ENCODE peak calls at places on chromosomes 12 and 14, in nine cellular contexts. U, E, Q, G, V, T, M, C and B are unnamed samples.

GRCh38 chr12:51753980-51754675 is 94.4 kb downstream of the FIGNL2 start:
- DNase-seq in U (no peak), E (no peak), Q (no peak), G (no peak), V (no peak), T (no peak), M (no peak), C (no peak), B (no peak)

GRCh38 chr12:74066476-74066875 is 471.2 kb upstream of the ATXN7L3B start:
- DNase-seq in U (no peak), E (no peak), Q (no peak), G (no peak), V (no peak), T (no peak), M (no peak), C (no peak), B (no peak)

GRCh38 chr14:100905166-100905565 is 1.6 kb upstream of the RTL1 start:
- DNase-seq in U (no peak), E (no peak), Q (peak), G (no peak), V (no peak), T (no peak), M (no peak), C (no peak), B (no peak)

GRCh38 chr12:42267408-42268190 is 29.6 kb upstream of the YAF2 start:
- DNase-seq in U (no peak), E (no peak), Q (no peak), G (no peak), V (no peak), T (no peak), M (no peak), C (no peak), B (no peak)

GRCh38 chr12:3741882-3742672 is 10.8 kb downstream of the CRACR2A start:
- DNase-seq in U (no peak), E (no peak), Q (no peak), G (peak), V (no peak), T (no peak), M (no peak), C (no peak), B (no peak)

GRCh38 chr12:48446372-48446771 is 26.0 kb upstream of the ANP32D start:
- DNase-seq in U (peak), E (no peak), Q (no peak), G (no peak), V (no peak), T (no peak), M (no peak), C (no peak), B (no peak)

GRCh38 chr12:26787125-26787495 is 45.9 kb downstream of the ITPR2 start:
- DNase-seq in U (no peak), E (no peak), Q (no peak), G (no peak), V (no peak), T (no peak), M (no peak), C (peak), B (no peak)

GRCh38 chr12:57124259-57124877 is 3.9 kb upstream of the LRP1 start:
- DNase-seq in U (peak), E (peak), Q (peak), G (peak), V (no peak), T (peak), M (peak), C (peak), B (no peak)

GRCh38 chr14:23556700-23557440 is 799 bp downstream of the THTPA start:
- DNase-seq in U (peak), E (no peak), Q (no peak), G (no peak), V (no peak), T (no peak), M (no peak), C (no peak), B (no peak)

GRCh38 chr14:80587096-80587724 is 354.3 kb downstream of the CEP128 start:
- DNase-seq in U (peak), E (no peak), Q (no peak), G (no peak), V (no peak), T (no peak), M (no peak), C (no peak), B (peak)

GRCh38 chr12:89542912-89543592 is 17.2 kb upstream of the POC1B start:
- DNase-seq in U (peak), E (peak), Q (peak), G (peak), V (no peak), T (peak), M (peak), C (peak), B (no peak)

GRCh38 chr12:30450872-30451271 is 244.8 kb downstream of the IPO8 start:
- DNase-seq in U (no peak), E (no peak), Q (no peak), G (no peak), V (no peak), T (no peak), M (peak), C (peak), B (no peak)

GRCh38 chr12:30450226-30450625 is 245.4 kb downstream of the IPO8 start:
- DNase-seq in U (no peak), E (no peak), Q (no peak), G (no peak), V (no peak), T (no peak), M (no peak), C (no peak), B (no peak)

GRCh38 chr12:30448038-30448437 is 247.6 kb downstream of the IPO8 start:
- DNase-seq in U (no peak), E (no peak), Q (no peak), G (no peak), V (no peak), T (no peak), M (no peak), C (no peak), B (no peak)

DNA sequence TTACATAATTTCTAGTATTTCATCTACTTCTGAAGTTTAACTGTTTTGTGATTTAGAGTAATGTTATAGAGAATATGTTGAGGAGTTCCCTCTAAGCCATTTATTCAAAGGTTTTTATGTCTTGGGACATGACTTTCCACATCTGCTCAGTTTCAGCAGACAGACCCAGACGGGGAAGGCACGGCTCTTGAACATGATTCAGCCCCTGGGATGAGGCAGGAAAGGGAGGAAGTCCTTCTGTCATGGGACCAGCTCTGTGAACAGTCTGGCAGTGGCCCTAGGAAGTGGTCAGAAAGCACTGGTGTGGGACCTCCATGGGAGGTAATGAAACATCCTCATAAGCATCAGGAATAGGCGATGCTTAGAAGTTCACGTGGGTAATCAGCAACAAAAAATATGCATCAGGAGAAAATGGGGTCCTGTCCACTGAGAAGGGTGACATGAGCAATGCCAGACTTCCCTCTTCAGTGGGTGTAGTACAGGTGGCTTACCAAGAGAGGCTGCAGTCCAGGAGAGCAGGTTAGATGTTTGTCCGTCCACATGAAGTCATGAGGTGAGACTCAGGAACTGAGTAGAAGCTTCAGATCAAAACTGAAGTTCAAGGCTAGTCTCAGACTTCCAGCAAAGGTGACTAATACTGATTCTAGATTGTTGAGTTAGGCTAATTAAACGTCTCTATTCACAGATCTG is 248.5 kb downstream of the IPO8 start:
- DNase-seq in U (no peak), E (no peak), Q (no peak), G (no peak), V (no peak), T (no peak), M (no peak), C (no peak), B (no peak)
- H3K4me3 ChIP-seq in U (no peak), E (no peak), Q (no peak), G (no peak), V (no peak), T (no peak), M (no peak), C (no peak), B (no peak)

GRCh38 chr14:57957441-57957840 is 91.5 kb upstream of the SLC35F4 start:
- DNase-seq in U (no peak), E (no peak), Q (no peak), G (no peak), V (no peak), T (no peak), M (no peak), C (no peak), B (no peak)
- TF ChIP-seq CTCF in U (no peak), E (no peak), Q (no peak), G (no peak), V (no peak), T (no peak), M (no peak), C (no peak), B (no peak)

GRCh38 chr12:32140867-32141266 is 34.2 kb downstream of the BICD1 start:
- DNase-seq in U (no peak), E (no peak), Q (no peak), G (no peak), V (no peak), T (no peak), M (no peak), C (no peak), B (no peak)

GRCh38 chr12:32134144-32134888 is 27.7 kb downstream of the BICD1 start:
- DNase-seq in U (peak), E (no peak), Q (no peak), G (no peak), V (no peak), T (no peak), M (no peak), C (peak), B (peak)

GRCh38 chr12:32135967-32136366 is 29.3 kb downstream of the BICD1 start:
- DNase-seq in U (no peak), E (no peak), Q (no peak), G (no peak), V (no peak), T (no peak), M (no peak), C (no peak), B (no peak)

GRCh38 chr12:32136404-32136803 is 29.8 kb downstream of the BICD1 start:
- DNase-seq in U (no peak), E (no peak), Q (no peak), G (no peak), V (no peak), T (no peak), M (no peak), C (no peak), B (no peak)

GRCh38 chr12:32139064-32139421 is 32.4 kb downstream of the BICD1 start:
- DNase-seq in U (peak), E (no peak), Q (no peak), G (peak), V (peak), T (no peak), M (no peak), C (no peak), B (peak)
- H3K4me3 ChIP-seq in U (peak), E (peak), Q (no peak), G (no peak), V (no peak), T (peak), M (no peak), C (no peak), B (peak)

GRCh38 chr12:102429211-102429610 is 51.2 kb downstream of the IGF1 start:
- DNase-seq in U (no peak), E (no peak), Q (no peak), G (no peak), V (no peak), T (no peak), M (no peak), C (no peak), B (no peak)

GRCh38 chr12:102429755-102430154 is 50.6 kb downstream of the IGF1 start:
- DNase-seq in U (no peak), E (peak), Q (no peak), G (no peak), V (no peak), T (no peak), M (no peak), C (no peak), B (no peak)

GRCh38 chr12:102425109-102426009 is 55.0 kb downstream of the IGF1 start:
- DNase-seq in U (no peak), E (no peak), Q (no peak), G (no peak), V (no peak), T (no peak), M (no peak), C (no peak), B (no peak)

GRCh38 chr12:102427542-102427923 is 52.8 kb downstream of the IGF1 start:
- DNase-seq in U (no peak), E (peak), Q (no peak), G (no peak), V (no peak), T (no peak), M (no peak), C (no peak), B (no peak)

DNA sequence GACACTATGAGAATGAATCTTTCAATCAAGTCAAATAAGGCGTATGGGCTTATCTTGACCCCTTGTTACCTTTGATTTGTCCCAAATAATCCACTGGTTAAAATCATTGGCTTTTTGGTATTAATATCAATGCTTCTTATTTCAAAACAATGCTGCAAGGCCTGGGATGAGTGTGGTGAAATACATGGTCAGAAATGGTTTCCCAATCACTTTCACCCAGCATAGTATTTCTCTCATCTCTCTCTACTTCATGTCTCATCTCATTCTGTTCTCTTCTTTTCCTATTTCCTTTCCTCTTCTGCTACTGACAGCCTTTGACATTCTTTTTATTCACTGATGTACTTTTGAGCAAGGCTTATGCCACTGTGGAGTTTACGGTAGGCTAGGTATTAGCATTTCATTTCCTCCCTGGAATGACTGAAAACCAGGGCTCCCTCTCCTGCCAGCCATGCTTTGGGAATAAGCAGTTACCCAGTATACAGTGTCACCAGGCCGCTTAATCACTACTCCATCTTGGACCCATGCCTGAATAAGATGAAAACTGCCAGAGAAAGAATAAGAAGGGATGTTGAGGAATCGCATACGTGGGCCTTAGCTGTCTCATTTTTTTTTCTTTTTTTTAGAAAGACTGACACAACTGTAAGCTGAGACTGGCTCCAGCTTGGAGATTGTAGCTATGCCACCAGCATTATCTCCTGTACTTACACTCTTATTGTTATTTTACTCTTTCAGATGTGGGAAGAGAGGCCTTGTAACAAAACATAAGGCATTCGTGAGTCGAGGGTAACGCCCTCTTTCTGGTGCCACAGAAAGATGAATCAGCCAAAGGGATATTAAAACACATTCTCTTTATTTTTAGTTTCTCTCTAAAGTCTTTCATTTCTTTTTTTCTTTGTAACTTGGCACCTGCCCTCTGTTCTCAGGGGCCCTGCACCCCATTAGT is 53.5 kb downstream of the IGF1 start:
- DNase-seq in U (no peak), E (no peak), Q (no peak), G (no peak), V (no peak), T (no peak), M (no peak), C (no peak), B (no peak)
- TF ChIP-seq CTCF in U (no peak), E (no peak), Q (no peak), G (no peak), V (no peak), T (no peak), M (no peak), C (no peak), B (no peak)

GRCh38 chr12:8989425-8989824 is at the start of gene KLRG1:
- DNase-seq in U (peak), E (no peak), Q (no peak), G (no peak), V (no peak), T (no peak), M (no peak), C (no peak), B (no peak)
- H3K4me3 ChIP-seq in U (no peak), E (no peak), Q (no peak), G (no peak), V (no peak), T (peak), M (no peak), C (no peak), B (no peak)

GRCh38 chr14:66507722-66508546 is at the start of gene GPHN:
- DNase-seq in U (peak), E (peak), Q (peak), G (peak), V (peak), T (peak), M (peak), C (peak), B (peak)
- TF ChIP-seq CTCF in U (peak), E (peak), Q (peak), G (no peak), V (no peak), T (no peak), M (no peak), C (peak), B (peak)

GRCh38 chr14:51848120-51848519 is 12.3 kb upstream of the GNG2 start:
- DNase-seq in U (peak), E (no peak), Q (no peak), G (no peak), V (no peak), T (no peak), M (no peak), C (no peak), B (no peak)

GRCh38 chr14:51849095-51849494 is 11.3 kb upstream of the GNG2 start:
- DNase-seq in U (peak), E (no peak), Q (no peak), G (no peak), V (no peak), T (no peak), M (no peak), C (no peak), B (no peak)

GRCh38 chr14:51847489-51847796 is 13.0 kb upstream of the GNG2 start:
- DNase-seq in U (no peak), E (no peak), Q (no peak), G (no peak), V (no peak), T (no peak), M (no peak), C (no peak), B (no peak)

GRCh38 chr14:51845811-51846210 is 14.6 kb upstream of the GNG2 start:
- DNase-seq in U (no peak), E (no peak), Q (no peak), G (no peak), V (peak), T (no peak), M (no peak), C (no peak), B (no peak)

GRCh38 chr14:51846631-51847488 is 13.6 kb upstream of the GNG2 start:
- DNase-seq in U (peak), E (peak), Q (peak), G (peak), V (peak), T (peak), M (no peak), C (no peak), B (peak)
- H3K4me3 ChIP-seq in U (peak), E (peak), Q (no peak), G (no peak), V (peak), T (peak), M (no peak), C (peak), B (peak)

GRCh38 chr12:93380480-93381121 is 2.9 kb downstream of the NUDT4 start:
- DNase-seq in U (no peak), E (no peak), Q (no peak), G (no peak), V (no peak), T (no peak), M (no peak), C (peak), B (no peak)
- TF ChIP-seq CTCF in U (peak), E (peak), Q (peak), G (no peak), V (no peak), T (no peak), M (peak), C (peak), B (no peak)